ENCODE peak calls at places on chromosomes 16 and 17, in ten cellular contexts. Z, W, K, A, E, D, B, G, N and T are unnamed samples.

GRCh38 chr16:29753516-29753915 is 7.7 kb upstream of the C16orf54 start:
- DNase-seq in Z (no peak), W (no peak), K (no peak), A (no peak), E (no peak), D (no peak), B (no peak), G (no peak), N (no peak), T (no peak)

GRCh38 chr17:66514227-66514806 is 211.9 kb downstream of the PRKCA start:
- DNase-seq in Z (no peak), W (peak), K (no peak), A (no peak), E (peak), D (peak), B (no peak), G (no peak), N (no peak), T (peak)

GRCh38 chr17:33940769-33941168 is 314.3 kb upstream of the CCL2 start:
- DNase-seq in Z (no peak), W (no peak), K (no peak), A (no peak), E (no peak), D (no peak), B (no peak), G (no peak), N (no peak), T (no peak)

GRCh38 chr16:78673884-78674283 is 574.4 kb downstream of the WWOX start:
- DNase-seq in Z (no peak), W (no peak), K (no peak), A (no peak), E (no peak), D (no peak), B (no peak), G (no peak), N (no peak), T (no peak)

GRCh38 chr17:70905796-70906195 is 736.5 kb downstream of the KCNJ2 start:
- DNase-seq in Z (peak), W (peak), K (no peak), A (no peak), E (peak), D (peak), B (no peak), G (peak), N (no peak), T (no peak)

GRCh38 chr17:17884281-17885028 is 47.7 kb upstream of the SREBF1 start:
- DNase-seq in Z (no peak), W (no peak), K (no peak), A (no peak), E (no peak), D (no peak), B (no peak), G (no peak), N (no peak), T (no peak)

GRCh38 chr17:596763-597644 is 117.6 kb downstream of the VPS53 start:
- DNase-seq in Z (no peak), W (peak), K (no peak), A (no peak), E (peak), D (peak), B (no peak), G (no peak), N (no peak), T (peak)

GRCh38 chr17:47066841-47067682 is 88.0 kb upstream of the RPRML start:
- DNase-seq in Z (peak), W (peak), K (peak), A (peak), E (peak), D (peak), B (peak), G (peak), N (peak), T (peak)

GRCh38 chr17:12089809-12090384 is 69.2 kb downstream of the MAP2K4 start:
- DNase-seq in Z (no peak), W (peak), K (no peak), A (no peak), E (peak), D (peak), B (no peak), G (no peak), N (no peak), T (no peak)

GRCh38 chr17:49260922-49261291 is 30.3 kb upstream of the PHOSPHO1 start:
- DNase-seq in Z (no peak), W (no peak), K (no peak), A (no peak), E (no peak), D (peak), B (no peak), G (no peak), N (no peak), T (no peak)

GRCh38 chr16:29729116-29729521 is 16.7 kb downstream of the C16orf54 start:
- DNase-seq in Z (no peak), W (peak), K (peak), A (no peak), E (peak), D (peak), B (no peak), G (no peak), N (no peak), T (no peak)

GRCh38 chr16:15608398-15609285 is 34.3 kb downstream of the MARF1 start:
- DNase-seq in Z (no peak), W (peak), K (no peak), A (no peak), E (peak), D (no peak), B (no peak), G (no peak), N (no peak), T (no peak)

GRCh38 chr16:84478172-84478948 is 26.1 kb downstream of the MEAK7 start:
- DNase-seq in Z (no peak), W (peak), K (peak), A (no peak), E (peak), D (peak), B (peak), G (no peak), N (no peak), T (no peak)

GRCh38 chr16:87580855-87581261 is 21.4 kb upstream of the JPH3 start:
- DNase-seq in Z (no peak), W (peak), K (no peak), A (no peak), E (no peak), D (peak), B (no peak), G (no peak), N (no peak), T (peak)

GRCh38 chr17:63675607-63676539 is 24.1 kb downstream of the LIMD2 start:
- DNase-seq in Z (peak), W (peak), K (peak), A (no peak), E (peak), D (peak), B (peak), G (peak), N (no peak), T (no peak)

GRCh38 chr16:25941800-25942558 is 250.2 kb downstream of the HS3ST4 start:
- DNase-seq in Z (no peak), W (no peak), K (no peak), A (no peak), E (no peak), D (no peak), B (no peak), G (peak), N (no peak), T (no peak)

GRCh38 chr16:11621920-11622651 is 35.4 kb upstream of the LITAF start:
- DNase-seq in Z (no peak), W (peak), K (peak), A (no peak), E (no peak), D (no peak), B (no peak), G (no peak), N (peak), T (peak)

GRCh38 chr17:58344047-58344790 is 7.8 kb downstream of the SUPT4H1 start:
- DNase-seq in Z (no peak), W (no peak), K (peak), A (no peak), E (no peak), D (no peak), B (peak), G (no peak), N (peak), T (peak)

GRCh38 chr16:10122546-10122945 is 59.7 kb downstream of the GRIN2A start:
- DNase-seq in Z (no peak), W (no peak), K (no peak), A (peak), E (no peak), D (peak), B (no peak), G (no peak), N (no peak), T (no peak)

DNA sequence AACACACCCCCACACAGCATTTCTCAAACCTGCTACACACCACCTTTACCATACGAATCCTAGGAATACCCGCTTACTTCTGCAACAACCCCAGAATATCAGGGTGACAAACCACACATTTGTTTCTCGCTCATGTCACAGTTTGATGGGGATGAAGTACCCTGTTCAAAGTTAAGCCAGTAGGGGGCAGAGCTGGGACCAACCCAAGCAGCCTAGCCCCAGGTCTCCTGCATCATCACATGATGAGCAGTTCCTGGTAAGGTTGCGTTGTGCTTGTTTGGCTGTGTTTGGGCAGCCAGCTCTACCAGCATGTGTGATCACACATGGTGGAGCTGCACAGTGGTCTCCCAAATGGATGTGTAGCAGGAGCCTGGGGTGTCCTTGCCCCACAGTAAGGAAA is 103.6 kb upstream of the C16orf82 start:
- DNase-seq in Z (no peak), W (peak), K (no peak), A (peak), E (no peak), D (no peak), B (no peak), G (no peak), N (no peak), T (peak)
- TF ChIP-seq CTCF in Z (no peak), W (peak), K (peak), A (peak), E (no peak), D (no peak), B (no peak), G (no peak), N (peak), T (no peak)

DNA sequence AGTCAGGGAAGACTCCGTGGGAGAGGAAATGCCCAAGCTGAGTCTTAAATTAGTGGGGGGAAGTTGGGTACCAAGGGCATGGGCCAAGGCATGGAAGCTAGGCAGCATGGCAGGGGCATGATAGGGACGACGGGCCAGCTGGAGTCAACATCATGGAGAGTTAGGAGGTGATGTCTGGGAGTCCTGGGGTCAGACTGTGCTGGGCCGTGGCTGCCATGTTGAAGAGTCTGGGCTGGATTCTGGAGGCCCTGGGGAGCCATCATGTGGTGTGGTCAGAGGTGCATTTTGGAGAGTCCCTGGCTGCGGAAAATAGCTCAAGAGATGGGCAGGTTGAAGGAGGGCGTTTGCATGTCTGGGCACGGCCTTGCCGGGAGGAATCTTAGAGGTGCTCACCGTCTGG is 85.2 kb downstream of the SDR42E1 start:
- DNase-seq in Z (no peak), W (no peak), K (no peak), A (no peak), E (peak), D (no peak), B (no peak), G (no peak), N (no peak), T (no peak)
- TF ChIP-seq CTCF in Z (no peak), W (no peak), K (no peak), A (no peak), E (no peak), D (no peak), B (no peak), G (no peak), N (no peak), T (no peak)

GRCh38 chr17:75978938-75979704 is at the start of the genes ACOX1 and TEN1:
- DNase-seq in Z (peak), W (peak), K (peak), A (peak), E (peak), D (peak), B (peak), G (peak), N (peak), T (peak)
- TF ChIP-seq CTCF in Z (peak), W (no peak), K (peak), A (no peak), E (peak), D (peak), B (no peak), G (peak), N (no peak), T (peak)

DNA sequence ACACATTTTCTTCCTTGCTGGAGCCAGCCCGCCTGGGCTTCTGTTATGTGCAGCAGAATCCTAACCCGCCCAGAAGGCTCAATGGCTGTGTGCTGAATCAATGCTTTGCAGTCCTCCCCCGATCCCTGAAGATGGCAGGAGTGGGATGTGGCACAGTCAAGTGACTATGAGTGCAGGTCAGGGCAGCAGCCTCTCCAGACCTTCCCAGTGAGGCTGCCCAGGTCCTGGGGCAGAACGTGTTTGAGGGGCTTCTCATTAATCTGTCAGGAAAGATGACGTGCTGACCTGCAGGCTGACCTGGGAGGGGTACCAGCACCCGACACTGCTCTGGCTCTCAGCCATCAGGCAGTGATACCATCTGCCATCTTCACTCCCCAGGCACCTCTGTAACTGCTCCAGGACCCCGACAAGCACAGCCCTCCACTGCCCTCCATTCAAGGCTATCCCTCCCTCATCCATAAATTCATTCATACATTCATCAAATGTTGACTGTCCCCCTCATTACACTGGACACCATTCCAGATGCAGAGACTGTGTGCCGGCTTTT is 35.1 kb downstream of the LRRC75A start:
- DNase-seq in Z (no peak), W (no peak), K (no peak), A (no peak), E (no peak), D (no peak), B (no peak), G (no peak), N (no peak), T (no peak)
- TF ChIP-seq CTCF in Z (no peak), W (no peak), K (no peak), A (no peak), E (no peak), D (no peak), B (no peak), G (no peak), N (no peak), T (no peak)

GRCh38 chr16:53220585-53220984 is 165.8 kb downstream of the CHD9 start:
- DNase-seq in Z (no peak), W (no peak), K (no peak), A (no peak), E (no peak), D (no peak), B (no peak), G (no peak), N (no peak), T (peak)
- TF ChIP-seq CTCF in Z (peak), W (peak), K (peak), A (no peak), E (no peak), D (no peak), B (no peak), G (no peak), N (no peak), T (peak)

DNA sequence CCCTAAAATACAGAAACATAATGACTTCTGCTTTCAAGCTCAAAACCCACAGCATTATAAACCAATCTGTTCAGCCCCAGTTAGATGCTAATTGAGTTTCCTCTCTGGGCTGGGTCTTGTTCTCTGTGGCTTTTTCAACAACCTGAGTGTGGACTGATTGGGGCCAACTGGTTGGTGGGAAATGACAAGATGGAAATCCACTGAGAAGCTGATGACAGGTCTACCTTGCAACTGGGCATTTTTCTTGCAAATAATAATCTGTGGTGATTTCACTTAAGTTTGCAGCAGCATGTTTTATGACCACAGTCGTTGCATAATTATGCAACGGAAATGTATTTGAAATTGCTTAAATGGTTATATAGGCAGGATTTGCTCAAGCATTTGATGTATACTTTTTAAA is 69.8 kb downstream of the AKAP1 start:
- DNase-seq in Z (no peak), W (no peak), K (no peak), A (no peak), E (no peak), D (no peak), B (no peak), G (no peak), N (no peak), T (no peak)
- TF ChIP-seq CTCF in Z (no peak), W (no peak), K (no peak), A (no peak), E (no peak), D (no peak), B (no peak), G (no peak), N (no peak), T (no peak)

GRCh38 chr17:78377858-78378224 is 608 bp upstream of the PGS1 start:
- DNase-seq in Z (no peak), W (no peak), K (no peak), A (no peak), E (no peak), D (no peak), B (no peak), G (no peak), N (no peak), T (no peak)

GRCh38 chr17:78379134-78379497 is 667 bp downstream of the PGS1 start:
- DNase-seq in Z (no peak), W (peak), K (no peak), A (no peak), E (peak), D (peak), B (no peak), G (no peak), N (no peak), T (no peak)

GRCh38 chr17:78376161-78376560 is 2.3 kb upstream of the PGS1 start:
- DNase-seq in Z (no peak), W (no peak), K (no peak), A (no peak), E (no peak), D (no peak), B (no peak), G (no peak), N (no peak), T (no peak)

GRCh38 chr17:78380370-78380769 is 1.9 kb downstream of the PGS1 start:
- DNase-seq in Z (no peak), W (no peak), K (no peak), A (no peak), E (no peak), D (no peak), B (no peak), G (no peak), N (no peak), T (no peak)

DNA sequence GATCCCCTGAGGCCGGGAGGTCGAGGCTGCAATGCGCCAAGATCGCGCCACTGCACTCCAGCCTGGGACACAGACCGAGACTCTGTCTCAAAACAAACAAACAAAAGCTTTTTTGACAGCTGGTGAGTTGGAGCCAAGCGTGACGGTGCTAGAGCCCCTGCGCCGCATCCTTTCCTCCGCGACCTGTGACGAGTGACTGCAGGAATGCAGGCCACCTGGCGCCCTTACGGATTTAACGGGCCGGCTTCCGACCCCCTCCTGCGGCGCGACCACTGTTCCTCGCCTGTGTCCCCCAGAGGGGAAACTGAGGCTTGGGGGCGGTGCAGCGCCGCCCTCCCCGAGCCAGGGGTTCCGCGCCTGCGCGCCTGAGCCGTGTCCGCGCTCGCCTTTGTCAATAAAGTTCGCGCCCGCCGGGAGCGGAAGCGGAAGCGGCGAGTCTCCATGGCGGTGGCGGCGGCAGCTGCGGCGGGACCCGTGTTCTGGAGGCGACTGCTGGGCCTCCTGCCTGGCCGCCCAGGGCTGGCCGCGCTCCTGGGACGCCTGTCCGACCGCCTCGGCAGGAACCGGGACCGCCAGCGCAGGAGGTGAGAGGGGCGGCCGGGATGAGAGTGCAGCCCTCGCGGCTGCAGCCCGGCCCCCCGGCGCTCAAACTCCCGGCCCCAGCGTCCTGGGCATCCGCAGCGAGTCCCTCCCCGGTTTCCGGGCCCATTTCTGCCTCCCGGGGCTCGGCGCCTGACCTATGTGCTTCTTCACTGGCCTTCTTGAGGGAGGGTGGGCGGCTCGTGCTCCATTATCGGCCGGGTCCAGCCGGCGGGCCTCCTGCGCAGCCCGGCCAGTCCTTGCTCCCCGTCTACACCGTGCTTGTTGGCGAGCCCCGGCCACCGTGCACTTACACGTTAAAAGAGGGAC is at the start of gene PGS1:
- DNase-seq in Z (peak), W (peak), K (peak), A (peak), E (peak), D (peak), B (peak), G (peak), N (peak), T (peak)
- TF ChIP-seq CTCF in Z (no peak), W (no peak), K (no peak), A (no peak), E (peak), D (peak), B (no peak), G (no peak), N (no peak), T (no peak)

DNA sequence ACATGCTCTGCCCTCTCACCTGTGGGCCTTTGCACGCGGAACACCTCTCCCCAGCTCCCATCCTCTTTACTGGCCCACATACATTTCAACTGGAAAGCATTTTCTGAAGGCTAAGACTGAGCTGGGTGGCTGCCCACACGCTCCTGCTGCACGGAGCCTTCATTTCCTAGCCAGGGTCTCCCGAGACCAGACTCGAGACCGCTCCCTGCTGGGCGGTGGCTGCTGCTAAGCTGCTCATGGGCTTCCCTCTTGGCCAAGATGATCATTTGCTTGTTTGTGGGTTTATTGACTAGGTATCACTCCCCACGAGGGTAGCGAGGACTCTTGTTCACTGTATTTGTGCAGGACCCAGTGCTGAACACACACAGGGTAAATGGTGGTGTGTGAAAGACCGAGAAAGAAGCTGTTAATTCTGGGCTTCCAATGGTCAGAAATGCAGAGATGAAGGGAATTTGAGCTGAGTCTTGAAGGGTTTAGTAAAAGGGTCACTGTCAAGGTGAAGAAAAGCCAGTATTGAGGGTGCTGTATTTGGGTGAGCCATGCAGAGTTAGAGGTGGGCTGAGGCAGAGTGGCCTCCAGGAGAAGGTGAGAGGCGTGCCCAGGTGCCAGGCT is 907 bp downstream of the TRAPPC2L start:
- DNase-seq in Z (peak), W (peak), K (peak), A (peak), E (peak), D (peak), B (peak), G (peak), N (peak), T (peak)
- TF ChIP-seq CTCF in Z (peak), W (peak), K (peak), A (no peak), E (peak), D (peak), B (no peak), G (peak), N (peak), T (peak)